ENCODE peak calls at places on chromosomes 12 and 14, in six cellular contexts. T is left ventricle myocardium inferior; U is transverse colon; O is heart left ventricle; H is CD8-positive, alpha-beta T cell; W is psoas muscle. Z is an unnamed sample.
A peak's percentile ranks its signal among the peaks of the same experiment; 100 is the strongest.

GRCh38 chr12:56633465-56634241 is 3.5 kb upstream of the BAZ2A start:
- DNase-seq in U (no peak), O (no peak), H (no peak), W (no peak), T (no peak), Z (no peak)

GRCh38 chr14:67800743-67801142 is 15.6 kb downstream of the ZFYVE26 start:
- DNase-seq in H (no peak), O (no peak), U (no peak), W (no peak), T (no peak), Z (no peak)

GRCh38 chr12:106255952-106256351 is 8.1 kb upstream of the CKAP4 start:
- DNase-seq in U (no peak), H (no peak), W (no peak), O (no peak), T (no peak), Z (no peak)

GRCh38 chr14:83556746-83557460 is 1973.0 kb upstream of the FLRT2 start:
- DNase-seq in T (no peak), O (no peak), W (no peak), U (no peak), H (no peak), Z (no peak)

GRCh38 chr12:20631711-20632110 is 63.4 kb upstream of the SLCO1C1 start:
- DNase-seq in T (no peak), U (no peak), O (no peak), H (no peak), W (no peak), Z (no peak)

GRCh38 chr14:79568566-79568965 is 642.7 kb downstream of the DIO2 start:
- DNase-seq in T (no peak), O (no peak), U (no peak), W (no peak), H (no peak), Z (no peak)

GRCh38 chr12:64510687-64511086 is 58.8 kb downstream of the TBK1 start:
- DNase-seq in O (no peak), W (no peak), T (no peak), H (no peak), U (no peak), Z (no peak)

GRCh38 chr12:14691560-14691959 is 4.8 kb downstream of the GUCY2C start:
- DNase-seq in U (peak; percentile 49), H (no peak), T (peak; percentile 42), O (peak; percentile 92), W (peak; percentile 34), Z (peak; percentile 67)

GRCh38 chr12:30824311-30824710 is 69.6 kb upstream of the CAPRIN2 start:
- DNase-seq in O (no peak), H (no peak), W (no peak), U (no peak), T (no peak), Z (no peak)

GRCh38 chr14:23568600-23569310 is 1.2 kb upstream of the AP1G2 start:
- DNase-seq in T (no peak), W (no peak), U (no peak), H (no peak), O (no peak), Z (no peak)

GRCh38 chr12:12207746-12208145 is 59.1 kb downstream of the LRP6 start:
- DNase-seq in W (no peak), H (no peak), O (no peak), T (no peak), U (no peak), Z (no peak)

GRCh38 chr12:88334271-88334670 is 192.2 kb downstream of the TMTC3 start:
- DNase-seq in T (no peak), O (no peak), W (no peak), H (no peak), U (no peak), Z (no peak)

GRCh38 chr14:71116206-71117122 is 209.2 kb downstream of the PCNX1 start:
- DNase-seq in U (peak; percentile 69), H (no peak), T (no peak), O (no peak), W (no peak), Z (no peak)

GRCh38 chr14:21071225-21072041 is 1.3 kb downstream of the ARHGEF40 start:
- DNase-seq in W (peak; percentile 88), T (peak; percentile 91), H (peak; percentile 32), O (peak; percentile 92), U (peak; percentile 85), Z (peak; percentile 81)

GRCh38 chr12:52784909-52785308 is 7.8 kb upstream of the KRT76 start:
- DNase-seq in U (no peak), H (no peak), O (no peak), T (no peak), W (no peak), Z (no peak)

GRCh38 chr12:71685312-71685906 is 473 bp upstream of the TMEM19 start:
- DNase-seq in O (no peak), T (no peak), W (no peak), H (no peak), U (peak; percentile 14), Z (no peak)

GRCh38 chr14:49303952-49304516 is 282.1 kb downstream of the RPS29 start:
- DNase-seq in U (no peak), T (no peak), W (no peak), H (no peak), O (no peak), Z (no peak)

GRCh38 chr12:77685112-77685511 is 145.6 kb upstream of the NAV3 start:
- DNase-seq in U (peak; percentile 47), O (peak; percentile 49), T (no peak), W (peak; percentile 19), H (no peak), Z (peak; percentile 39)

GRCh38 chr12:19546027-19546426 is 106.7 kb downstream of the AEBP2 start:
- DNase-seq in W (peak; percentile 20), T (no peak), U (no peak), O (no peak), H (no peak), Z (no peak)

GRCh38 chr12:28611115-28611435 is 420.8 kb downstream of the CCDC91 start:
- DNase-seq in T (no peak), O (no peak), H (no peak), U (no peak), W (no peak), Z (no peak)

GRCh38 chr14:91380610-91381371 is 36.8 kb downstream of the CCDC88C start:
- DNase-seq in H (no peak), T (peak; percentile 36), W (no peak), O (no peak), U (peak; percentile 10), Z (no peak)

GRCh38 chr12:40325349-40325960 is 100.7 kb downstream of the LRRK2 start:
- DNase-seq in T (no peak), W (no peak), H (no peak), U (no peak), O (no peak), Z (no peak)

GRCh38 chr12:131210506-131211278 is 257.0 kb downstream of the ADGRD1 start:
- DNase-seq in T (no peak), H (no peak), W (no peak), O (no peak), U (no peak), Z (no peak)

GRCh38 chr14:105204206-105204930 is 23.3 kb upstream of the NUDT14 start:
- DNase-seq in W (no peak), T (peak; percentile 76), O (peak; percentile 88), U (peak; percentile 59), H (no peak), Z (peak; percentile 83)
- H3K4me1 ChIP-seq in W (peaks cover 24% of the 10 kb centered on the region), T (peaks cover 79% of the 10 kb centered on the region), O (peaks cover 62% of the 10 kb centered on the region), U (peaks cover 13% of the 10 kb centered on the region), H (peaks cover 25% of the 10 kb centered on the region), Z (peaks cover 19% of the 10 kb centered on the region)

GRCh38 chr12:81992461-81992860 is 233.3 kb upstream of the PPFIA2 start:
- DNase-seq in O (no peak), U (peak; percentile 7), T (no peak), H (peak; percentile 37), W (no peak), Z (no peak)
- TF ChIP-seq CTCF in O (no peak), U (no peak), T (peak; percentile 33), H (no peak), W (no peak), Z (no peak)

DNA sequence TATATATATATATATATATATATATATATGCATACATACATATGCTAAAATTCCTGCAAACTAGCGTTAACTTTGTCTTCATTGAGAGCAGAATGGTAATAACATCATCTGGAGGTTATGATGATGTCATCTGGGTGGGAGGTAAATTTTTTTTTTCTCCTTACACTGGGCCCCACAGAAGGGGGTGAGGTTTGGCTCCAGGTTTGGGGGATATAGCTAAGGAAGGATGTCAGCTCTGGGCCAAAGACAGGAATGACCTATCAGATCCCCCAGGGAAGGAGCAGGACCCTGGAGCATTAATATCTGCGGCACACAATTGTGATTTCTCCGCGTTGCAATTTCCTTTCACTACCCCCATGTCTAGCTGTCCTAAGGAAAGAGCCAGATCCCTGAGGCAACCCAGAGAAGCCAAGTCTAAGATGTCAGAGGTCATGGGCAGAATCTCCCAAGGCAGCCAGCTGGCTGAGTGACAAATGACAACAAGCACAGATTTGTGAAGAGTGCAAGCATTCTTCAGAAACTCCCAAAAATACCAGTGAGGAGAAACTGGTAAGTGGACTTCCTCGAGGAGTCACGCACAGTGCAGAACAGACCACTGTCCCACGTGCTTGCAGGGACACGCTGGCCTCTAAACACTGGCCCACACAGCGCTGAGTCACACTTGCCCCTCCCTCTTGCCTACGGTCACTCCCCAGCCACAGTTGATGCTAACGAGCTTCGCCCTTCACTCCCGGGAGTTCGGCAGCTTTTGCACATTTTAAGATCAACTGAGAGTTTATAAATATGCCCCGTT is 9.9 kb downstream of the UBC start:
- DNase-seq in U (peak; percentile 86), W (peak; percentile 88), O (peak; percentile 88), H (no peak), T (peak; percentile 83), Z (peak; percentile 70)
- H3K4me3 ChIP-seq in U (peak overlapping the region; percentile 18), W (peak overlapping the region; percentile 16), O (no peak overlapping the region), H (no peak overlapping the region), T (peak overlapping the region; percentile 22), Z (no peak overlapping the region)

GRCh38 chr14:56211844-56212243 is 93.6 kb downstream of the PELI2 start:
- DNase-seq in T (no peak), H (no peak), U (no peak), W (no peak), O (no peak), Z (no peak)
- H3K4me1 ChIP-seq in T (peaks cover 34% of the 10 kb centered on the region), H (peaks cover 11% of the 10 kb centered on the region), U (peaks cover 16% of the 10 kb centered on the region), W (peaks cover 14% of the 10 kb centered on the region), O (peaks cover 22% of the 10 kb centered on the region), Z (peaks cover 10% of the 10 kb centered on the region)

GRCh38 chr12:66417217-66417616 is 114.9 kb downstream of the HELB start:
- DNase-seq in U (no peak), H (no peak), W (no peak), T (no peak), O (no peak), Z (no peak)
- TF ChIP-seq CTCF in U (no peak), H (no peak), W (no peak), T (no peak), O (no peak), Z (no peak)

GRCh38 chr12:66188584-66189475 is at the start of gene IRAK3:
- DNase-seq in W (peak; percentile 89), O (peak; percentile 90), T (peak; percentile 91), U (peak; percentile 83), H (no peak), Z (peak; percentile 89)
- H3K4me3 ChIP-seq in W (peak within 1 kb of the TSS; percentile 66), O (peak within 1 kb of the TSS; percentile 64), T (peak within 1 kb of the TSS; percentile 71), U (peak within 1 kb of the TSS; percentile 47), H (peak within 1 kb of the TSS; percentile 46), Z (peak within 1 kb of the TSS; percentile 58)

GRCh38 chr12:73947627-73948026 is 590.0 kb upstream of the ATXN7L3B start:
- DNase-seq in W (no peak), H (no peak), U (no peak), T (no peak), O (no peak), Z (no peak)
- H3K4me1 ChIP-seq in W (no peaks in the 10 kb centered on the region), H (no peaks in the 10 kb centered on the region), U (no peaks in the 10 kb centered on the region), T (no peaks in the 10 kb centered on the region), O (no peaks in the 10 kb centered on the region), Z (no peaks in the 10 kb centered on the region)